ENCODE peak calls at places on chromosomes 6 and 20, in four cellular contexts. B, M, I and L are unnamed samples.
A peak's percentile ranks its signal among the peaks of the same experiment; 100 is the strongest.

GRCh38 chr6:138795809-138796469 is at the start of gene ECT2L:
- DNase-seq in B (no peak), M (no peak), I (no peak), L (no peak)

GRCh38 chr20:62647521-62648317 is 5.4 kb downstream of the SLCO4A1 start:
- DNase-seq in B (no peak), M (no peak), I (no peak), L (no peak)

GRCh38 chr6:63882208-63882607 is 246.6 kb downstream of the PHF3 start:
- DNase-seq in B (peak; percentile 8), M (no peak), I (peak; percentile 7), L (peak; percentile 4)

GRCh38 chr6:18207438-18207837 is 52.2 kb downstream of the KDM1B start:
- DNase-seq in B (no peak), M (no peak), I (no peak), L (no peak)

GRCh38 chr20:36821964-36822437 is 48.4 kb upstream of the DSN1 start:
- DNase-seq in B (no peak), M (peak; percentile 46), I (no peak), L (no peak)

GRCh38 chr6:26197736-26198625 is 110.8 kb downstream of the HFE start:
- DNase-seq in B (peak; percentile 62), M (no peak), I (peak; percentile 35), L (no peak)

GRCh38 chr20:25082498-25082873 is 545 bp upstream of the VSX1 start:
- DNase-seq in B (no peak), M (no peak), I (no peak), L (no peak)

GRCh38 chr6:66865771-66866170 is 1158.7 kb upstream of the EYS start:
- DNase-seq in B (no peak), M (no peak), I (no peak), L (no peak)

GRCh38 chr6:116564921-116565872 is 6.1 kb upstream of the RWDD1 start:
- DNase-seq in B (no peak), M (no peak), I (no peak), L (no peak)

GRCh38 chr6:45587229-45588060 is 209.7 kb upstream of the SUPT3H start:
- DNase-seq in B (no peak), M (no peak), I (no peak), L (no peak)

GRCh38 chr20:53253668-53254067 is 281.5 kb downstream of the TSHZ2 start:
- DNase-seq in B (no peak), M (no peak), I (no peak), L (no peak)

GRCh38 chr6:19303381-19303780 is 533.8 kb upstream of the ID4 start:
- DNase-seq in B (no peak), M (no peak), I (no peak), L (no peak)

GRCh38 chr6:163181666-163182180 is 232.8 kb upstream of the QKI start:
- DNase-seq in B (no peak), M (no peak), I (no peak), L (no peak)

GRCh38 chr6:4778086-4778485 is 1.9 kb downstream of the CDYL start:
- DNase-seq in B (no peak), M (no peak), I (no peak), L (no peak)

GRCh38 chr20:62014488-62014775 is 51.2 kb downstream of the TAF4 start:
- DNase-seq in B (no peak), M (no peak), I (no peak), L (no peak)

DNA sequence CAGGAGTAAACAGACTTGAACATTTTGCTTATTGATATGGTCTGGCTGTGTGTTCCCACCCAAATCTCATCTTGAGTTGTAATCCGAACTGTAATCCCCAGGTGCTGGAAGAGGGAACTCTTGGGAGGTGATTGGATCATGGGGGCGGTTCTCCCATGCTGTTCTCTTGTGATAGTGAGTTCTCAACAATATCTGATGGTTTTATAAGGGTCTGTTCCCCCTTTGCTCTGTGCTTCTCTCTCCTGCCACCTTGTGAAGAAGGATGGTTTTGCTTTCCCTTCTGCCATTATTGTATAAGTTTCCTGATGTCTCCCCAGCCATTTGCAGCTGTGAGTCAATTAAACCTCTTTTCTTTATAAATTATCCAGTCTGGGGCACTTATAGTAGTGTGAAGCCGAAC is 40.0 kb downstream of the MYLIP start:
- DNase-seq in B (peak; percentile 32), M (no peak), I (peak; percentile 10), L (no peak)
- TF ChIP-seq TCF7L2 in B (no peak), M (no peak), I (no peak), L (no peak)

DNA sequence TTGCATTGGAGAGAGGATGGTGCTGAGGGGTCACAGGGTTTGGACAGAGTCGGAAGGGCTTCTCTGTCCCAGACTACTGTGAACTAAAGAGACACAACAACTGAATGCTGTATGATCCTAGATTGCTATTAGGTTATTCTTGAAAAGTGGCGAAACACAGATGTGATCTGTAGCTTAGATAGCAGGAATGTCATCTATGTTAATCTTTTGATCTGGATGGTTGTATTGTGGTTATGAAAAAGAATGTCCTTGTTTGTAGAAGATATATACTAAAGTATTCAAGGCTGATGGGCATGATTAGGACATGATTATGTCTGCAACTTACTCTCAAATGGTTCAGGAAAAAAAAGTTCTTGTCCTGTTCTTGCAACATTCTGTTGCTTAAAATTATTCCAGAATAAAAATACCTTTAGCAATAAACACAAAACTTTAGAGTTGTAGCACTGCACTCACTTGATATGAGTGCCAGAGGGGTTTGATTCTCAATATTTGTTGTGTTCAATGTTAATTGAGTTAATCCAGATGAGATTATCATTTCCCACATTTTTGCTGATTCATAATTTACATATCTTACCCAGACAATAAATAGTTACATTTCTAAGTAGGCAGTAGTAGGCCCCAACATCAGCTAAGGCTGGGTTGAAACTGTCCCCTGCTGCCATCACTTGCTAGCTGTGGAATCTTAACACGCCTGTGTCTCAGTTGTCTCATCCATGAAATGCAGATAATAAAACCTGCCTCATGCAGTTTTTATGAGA is 645.2 kb downstream of the KIF16B start:
- DNase-seq in B (no peak), M (no peak), I (no peak), L (no peak)
- TF ChIP-seq TCF7L2 in B (no peak), M (no peak), I (no peak), L (no peak)

GRCh38 chr6:1609662-1610496 is at the start of gene FOXC1:
- DNase-seq in B (peak; percentile 71), M (no peak), I (peak; percentile 83), L (peak; percentile 55)
- TF ChIP-seq TCF7L2 in B (no peak), M (no peak), I (no peak), L (no peak)

GRCh38 chr6:83429857-83430605 is 820 bp downstream of the ME1 start:
- DNase-seq in B (no peak), M (peak; percentile 14), I (peak; percentile 46), L (no peak)
- TF ChIP-seq TCF7L2 in B (no peak), M (no peak), I (no peak), L (no peak)

GRCh38 chr6:56091159-56091869 is 156.1 kb downstream of the COL21A1 start:
- DNase-seq in B (peak; percentile 91), M (no peak), I (peak; percentile 26), L (peak; percentile 77)

GRCh38 chr6:56088641-56089040 is 158.7 kb downstream of the COL21A1 start:
- DNase-seq in B (no peak), M (no peak), I (no peak), L (no peak)

DNA sequence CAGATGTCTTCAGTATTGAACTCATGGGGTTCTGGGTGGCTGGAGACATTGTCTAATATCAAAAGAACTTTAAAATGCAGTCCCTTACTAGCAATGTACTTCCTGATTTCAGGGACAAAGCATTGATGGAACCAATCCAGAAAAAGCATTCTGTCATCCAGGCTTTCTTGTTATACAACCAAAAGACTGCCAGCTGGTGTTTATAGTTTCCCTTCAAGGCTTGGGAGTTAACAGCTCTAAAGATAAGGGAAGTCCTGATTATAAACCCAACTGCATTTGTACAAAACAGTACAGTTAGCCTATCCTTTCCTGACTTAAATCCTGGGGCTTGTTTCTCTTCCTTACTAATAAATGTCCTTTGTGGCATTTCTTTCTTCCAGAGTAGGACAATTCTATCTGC is 160.0 kb downstream of the COL21A1 start:
- DNase-seq in B (no peak), M (no peak), I (no peak), L (no peak)
- TF ChIP-seq TCF7L2 in B (no peak), M (no peak), I (no peak), L (peak; percentile 73)

DNA sequence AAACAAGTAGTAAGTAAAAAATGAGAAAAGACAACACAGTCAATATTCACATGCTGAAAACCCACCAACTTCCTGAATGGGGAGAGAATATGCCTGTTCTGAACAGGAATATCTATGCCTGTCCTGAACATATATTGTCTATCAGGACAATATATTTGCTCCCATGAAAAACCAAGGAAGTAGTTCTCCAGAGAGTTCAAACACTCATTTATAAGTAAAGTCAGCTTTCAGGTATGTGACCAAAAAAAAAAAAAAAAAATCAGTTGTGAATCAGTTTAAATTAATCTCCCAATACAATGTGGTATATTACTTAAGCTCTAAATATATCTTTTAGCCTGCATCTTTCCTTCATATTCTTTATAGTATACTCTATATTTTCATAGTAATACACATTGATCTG is 119.5 kb downstream of the MYB start:
- DNase-seq in B (no peak), M (no peak), I (no peak), L (no peak)
- TF ChIP-seq TCF7L2 in B (no peak), M (no peak), I (no peak), L (no peak)